ENCODE peak calls at places on chromosomes 1 and 21, in ten cellular contexts. R is GM23248, W is body of pancreas, P is OCI-LY7, G is psoas muscle, M is lung, O is left lung, U is cardiac muscle cell, C is adrenal gland, T is fibroblast of lung. I is an unnamed sample.

GRCh38 chr1:192575499-192576189 is at the start of gene RGS1:
- DNase-seq in T (no peak), P (peak; percentile 14), U (no peak), G (no peak), C (peak; percentile 62), O (peak; percentile 17), W (peak; percentile 55), R (no peak), M (no peak), I (no peak)

GRCh38 chr1:40769815-40770214 is 13.8 kb upstream of the KCNQ4 start:
- DNase-seq in M (no peak), O (no peak), G (no peak), T (no peak), R (peak; percentile 10), C (no peak), U (no peak), P (peak; percentile 17), W (no peak), I (no peak)

GRCh38 chr1:44970317-44970716 is 16.1 kb downstream of the EIF2B3 start:
- DNase-seq in C (no peak), M (no peak), R (no peak), T (peak; percentile 85), W (no peak), G (no peak), P (no peak), O (no peak), U (peak; percentile 70), I (no peak)

GRCh38 chr1:9278114-9278513 is 14.6 kb upstream of the SPSB1 start:
- DNase-seq in O (no peak), M (no peak), C (no peak), P (no peak), T (no peak), R (peak; percentile 53), W (no peak), U (peak; percentile 60), G (peak; percentile 77), I (no peak)

GRCh38 chr21:35189077-35189863 is 140.2 kb upstream of the RUNX1 start:
- DNase-seq in P (peak; percentile 91), M (no peak), O (no peak), W (peak; percentile 30), G (no peak), T (peak; percentile 93), C (no peak), R (peak; percentile 87), U (peak; percentile 92), I (no peak)

GRCh38 chr1:180382326-180383115 is 119.9 kb downstream of the ACBD6 start:
- DNase-seq in R (peak; percentile 41), U (peak; percentile 20), C (no peak), P (no peak), G (no peak), W (no peak), M (no peak), T (peak; percentile 57), O (no peak), I (no peak)

GRCh38 chr1:172932981-172933380 is 117.8 kb downstream of the TNFSF18 start:
- DNase-seq in G (no peak), T (no peak), C (no peak), O (no peak), M (no peak), U (no peak), P (no peak), W (no peak), R (no peak), I (no peak)

GRCh38 chr1:18803859-18804258 is 55.6 kb downstream of the TAS1R2 start:
- DNase-seq in P (no peak), M (no peak), O (no peak), W (no peak), T (no peak), R (no peak), G (no peak), C (no peak), U (no peak), I (no peak)

GRCh38 chr1:165890684-165891083 is 63.3 kb downstream of the UCK2 start:
- DNase-seq in P (no peak), G (no peak), O (no peak), T (peak; percentile 28), M (no peak), U (peak; percentile 70), W (no peak), R (no peak), C (no peak), I (peak; percentile 61)

GRCh38 chr1:155079487-155080249 is 1.0 kb downstream of the EFNA3 start:
- DNase-seq in O (peak; percentile 82), T (no peak), M (no peak), C (no peak), P (no peak), R (no peak), W (no peak), G (no peak), U (no peak), I (peak; percentile 61)

GRCh38 chr1:155077758-155078495 is 710 bp upstream of the EFNA3 start:
- DNase-seq in O (peak; percentile 22), M (no peak), W (no peak), T (no peak), G (no peak), C (no peak), U (no peak), R (peak; percentile 65), P (no peak), I (no peak)

GRCh38 chr1:155078496-155079209 is at the start of gene EFNA3:
- DNase-seq in O (peak; percentile 93), R (peak; percentile 80), M (no peak), W (peak; percentile 50), P (peak; percentile 63), G (peak; percentile 87), T (peak; percentile 50), C (no peak), U (peak; percentile 61), I (peak; percentile 80)

GRCh38 chr1:155080250-155081228 is 1.9 kb downstream of the EFNA3 start:
- DNase-seq in W (peak; percentile 25), C (no peak), G (no peak), P (peak; percentile 53), U (no peak), O (peak; percentile 73), M (no peak), R (peak; percentile 47), T (no peak), I (peak; percentile 61)

GRCh38 chr1:155079210-155079486 is 511 bp downstream of the EFNA3 start:
- DNase-seq in M (no peak), R (no peak), U (no peak), W (no peak), C (no peak), O (no peak), P (no peak), G (no peak), T (no peak), I (no peak)
- H3K4me3 ChIP-seq in M (no peak overlapping the region), R (peak overlapping the region; percentile 66), U (peak overlapping the region; percentile 45), W (no peak overlapping the region), C (peak overlapping the region; percentile 57), O (no peak overlapping the region), P (peak overlapping the region; percentile 62), G (peak overlapping the region; percentile 64), T (no peak overlapping the region), I (peak overlapping the region; percentile 54)

DNA sequence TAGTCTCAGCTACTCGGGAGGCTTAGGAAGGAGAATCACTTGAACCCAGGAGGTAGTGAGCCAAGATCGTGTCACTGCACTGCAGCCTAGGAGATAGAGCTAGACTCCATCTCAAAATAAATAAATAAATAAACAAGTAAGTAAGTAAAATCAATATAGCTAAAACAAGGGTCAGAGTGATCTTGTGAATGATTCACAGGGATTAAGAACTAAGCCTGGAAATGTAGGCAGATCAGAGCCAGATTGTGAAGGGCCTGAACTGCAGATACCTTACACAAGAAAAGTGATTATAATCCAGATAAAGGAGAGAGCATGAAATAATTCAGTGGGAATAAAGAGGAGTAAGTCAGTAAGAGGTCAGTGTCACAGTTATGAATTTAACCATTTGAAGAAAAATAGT is 41.5 kb downstream of the COP1 start:
- DNase-seq in U (no peak), T (no peak), W (no peak), R (no peak), O (no peak), M (no peak), C (no peak), G (no peak), P (no peak), I (no peak)
- H3K27ac ChIP-seq in U (no peak overlapping the region), T (no peak overlapping the region), W (no peak overlapping the region), R (no peak overlapping the region), O (no peak overlapping the region), M (no peak overlapping the region), C (no peak overlapping the region), G (no peak overlapping the region), P (no peak overlapping the region), I (no peak overlapping the region)

GRCh38 chr1:61139324-61140055 is 57.1 kb downstream of the NFIA start:
- DNase-seq in U (peak; percentile 58), C (no peak), P (no peak), G (no peak), R (peak; percentile 93), O (no peak), M (no peak), W (no peak), T (peak; percentile 39), I (no peak)
- H3K4me3 ChIP-seq in U (no peak overlapping the region), C (no peak overlapping the region), P (no peak overlapping the region), G (peak overlapping the region; percentile 38), R (peak overlapping the region; percentile 64), O (no peak overlapping the region), M (no peak overlapping the region), W (no peak overlapping the region), T (no peak overlapping the region), I (no peak overlapping the region)

DNA sequence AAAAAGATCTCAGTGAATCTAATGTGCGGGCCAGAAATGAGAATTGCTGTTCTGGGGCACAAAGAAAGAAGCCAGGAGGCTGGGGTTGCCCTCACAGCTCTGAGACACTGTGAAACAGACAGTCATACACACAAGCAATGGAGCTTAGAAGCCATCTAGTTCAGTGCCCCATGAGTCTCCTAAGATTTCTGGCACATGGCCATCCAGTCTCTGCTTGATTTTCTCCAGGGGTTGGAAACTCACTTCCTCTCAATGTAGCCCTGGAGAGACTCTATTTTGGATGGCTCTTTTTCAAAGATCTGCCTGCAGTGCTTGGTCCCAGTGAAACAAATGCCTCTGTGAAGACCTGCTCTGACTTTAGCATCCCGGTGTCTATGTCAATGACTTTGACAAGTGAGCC is 38.6 kb downstream of the KCNN3 start:
- DNase-seq in P (no peak), O (no peak), T (no peak), C (no peak), M (no peak), U (no peak), W (no peak), G (no peak), R (peak; percentile 31), I (no peak)
- H3K27ac ChIP-seq in P (no peak overlapping the region), O (no peak overlapping the region), T (no peak overlapping the region), C (no peak overlapping the region), M (no peak overlapping the region), U (no peak overlapping the region), W (no peak overlapping the region), G (no peak overlapping the region), R (no peak overlapping the region), I (no peak overlapping the region)

DNA sequence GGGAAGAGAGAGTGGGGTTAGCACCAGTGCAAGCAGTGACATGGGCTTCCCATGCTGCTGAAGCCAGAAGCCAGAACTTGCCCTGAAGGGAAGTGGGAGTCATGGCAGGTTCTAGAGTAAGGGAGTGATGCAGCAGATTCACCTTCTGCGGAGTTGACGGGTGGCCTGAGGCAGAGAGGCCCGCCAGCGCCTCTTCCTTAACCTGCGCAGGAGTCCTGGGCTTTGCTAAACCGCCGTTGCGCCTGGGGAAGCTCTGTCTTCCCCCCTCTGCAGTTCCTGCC is 67.2 kb downstream of the OBSCN start:
- DNase-seq in P (no peak), R (no peak), O (no peak), C (peak; percentile 45), U (no peak), W (no peak), G (peak; percentile 57), M (no peak), T (no peak), I (no peak)
- H3K4me3 ChIP-seq in P (no peak overlapping the region), R (peak overlapping the region; percentile 78), O (peak overlapping the region; percentile 56), C (peak overlapping the region; percentile 63), U (no peak overlapping the region), W (peak overlapping the region; percentile 32), G (peak overlapping the region; percentile 60), M (peak overlapping the region; percentile 61), T (peak overlapping the region; percentile 55), I (peak overlapping the region; percentile 69)

I was measured in heart left ventricle.